ENCODE peak calls at places on chromosomes 3 and 15, in eight cellular contexts. F is breast epithelium; H is naive thymus-derived CD8-positive, alpha-beta T cell; P is Right ventricle myocardium superior; B is GM23248; S is T-helper 2 cell; E is brain microvascular endothelial cell; K is non-pigmented ciliary epithelial cell. N is an unnamed sample.
A peak's percentile ranks its signal among the peaks of the same experiment; 100 is the strongest.

GRCh38 chr3:15470261-15470660 is 42.9 kb downstream of the EAF1 start:
- DNase-seq in F (no peak), H (no peak), P (no peak), B (no peak), S (no peak), E (no peak), K (no peak), N (no peak)

GRCh38 chr3:115885621-115886020 is 262.3 kb downstream of the GAP43 start:
- DNase-seq in F (no peak), H (no peak), P (no peak), B (peak; percentile 24), S (no peak), E (peak; percentile 5), K (no peak), N (no peak)

GRCh38 chr15:70516408-70517193 is 246.8 kb downstream of the UACA start:
- DNase-seq in F (no peak), H (no peak), P (no peak), B (no peak), S (no peak), E (no peak), K (no peak), N (no peak)

GRCh38 chr3:13261908-13262307 is 158.2 kb downstream of the NUP210 start:
- DNase-seq in F (no peak), H (no peak), P (no peak), B (no peak), S (no peak), E (no peak), K (no peak), N (no peak)

GRCh38 chr3:128337305-128337704 is 129.4 kb downstream of the DNAJB8 start:
- DNase-seq in F (peak; percentile 37), H (no peak), P (no peak), B (no peak), S (no peak), E (no peak), K (no peak), N (no peak)

GRCh38 chr15:69794643-69795461 is 302.9 kb downstream of the TLE3 start:
- DNase-seq in F (no peak), H (no peak), P (peak; percentile 56), B (peak; percentile 78), S (no peak), E (peak; percentile 39), K (no peak), N (peak; percentile 86)

GRCh38 chr15:51706347-51706746 is 25.0 kb downstream of the SCG3 start:
- DNase-seq in F (no peak), H (no peak), P (no peak), B (peak; percentile 73), S (no peak), E (no peak), K (no peak), N (no peak)

GRCh38 chr15:30042556-30042955 is 40.2 kb upstream of the GOLGA8J start:
- DNase-seq in F (no peak), H (no peak), P (no peak), B (no peak), S (no peak), E (peak; percentile 43), K (no peak), N (no peak)

GRCh38 chr3:43298292-43298691 is 12.0 kb downstream of the SNRK start:
- DNase-seq in F (no peak), H (no peak), P (no peak), B (no peak), S (no peak), E (no peak), K (no peak), N (no peak)

GRCh38 chr15:58549780-58550064 is 117.9 kb downstream of the LIPC start:
- DNase-seq in F (no peak), H (no peak), P (no peak), B (no peak), S (no peak), E (no peak), K (no peak), N (no peak)

GRCh38 chr3:24615177-24615576 is 120.5 kb upstream of the THRB start:
- DNase-seq in F (no peak), H (no peak), P (no peak), B (no peak), S (no peak), E (no peak), K (no peak), N (no peak)

GRCh38 chr3:169002689-169003088 is 660.8 kb downstream of the MECOM start:
- DNase-seq in F (no peak), H (no peak), P (no peak), B (no peak), S (no peak), E (no peak), K (no peak), N (no peak)

GRCh38 chr3:128278761-128279593 is 125.7 kb downstream of the EEFSEC start:
- DNase-seq in F (no peak), H (no peak), P (peak; percentile 89), B (peak; percentile 84), S (no peak), E (peak; percentile 43), K (peak; percentile 42), N (no peak)

N was measured in ascending aorta.